ENCODE peak calls at places on chromosome 22, in nine cellular contexts. A is activated naive CD4-positive, alpha-beta T cell treated with anti-CD3 and anti-CD28 coated beads for 36 hours; J is ELF-1; E is Right ventricle myocardium superior; T is glomerular endothelial cell; Q is amniotic epithelial cell; K is SW480; Y is activated CD8-positive, alpha-beta memory T cell treated with anti-CD3 and anti-CD28 coated beads, Interleukin-2, amount 50 U/mL, for 4 hours; P is HuH-7. N is an unnamed sample.

GRCh38 chr22:44363980-44364749 is 51.4 kb upstream of the SHISAL1 start:
- DNase-seq in Y (no peak), K (no peak), A (no peak), T (no peak), E (peak), Q (no peak), J (no peak), P (no peak), N (no peak)

GRCh38 chr22:36946436-36947158 is 33.2 kb downstream of the CSF2RB start:
- DNase-seq in J (no peak), T (no peak), K (no peak), Y (no peak), P (no peak), Q (peak), E (no peak), A (no peak), N (no peak)

GRCh38 chr22:18057568-18058209 is 20.1 kb upstream of the PEX26 start:
- DNase-seq in J (no peak), A (no peak), P (no peak), Q (peak), T (peak), Y (no peak), K (peak), E (peak), N (no peak)

GRCh38 chr22:17562906-17563870 is at the start of gene SLC25A18:
- DNase-seq in K (no peak), Q (peak), E (peak), Y (no peak), A (no peak), P (peak), J (peak), T (no peak), N (no peak)

GRCh38 chr22:35394011-35394312 is 6.0 kb upstream of the MCM5 start:
- DNase-seq in E (no peak), A (no peak), Y (no peak), P (no peak), Q (no peak), K (no peak), J (no peak), T (no peak), N (no peak)

GRCh38 chr22:37409557-37409956 is 17.7 kb downstream of the ELFN2 start:
- DNase-seq in A (no peak), E (no peak), J (no peak), Q (no peak), K (no peak), T (no peak), Y (no peak), P (no peak), N (no peak)

GRCh38 chr22:42773161-42773560 is 52.5 kb upstream of the A4GALT start:
- DNase-seq in J (peak), P (no peak), E (no peak), A (no peak), T (no peak), K (no peak), Y (no peak), Q (no peak), N (no peak)

GRCh38 chr22:19287076-19287724 is 4.3 kb downstream of the CLTCL1 start:
- DNase-seq in J (no peak), T (no peak), Y (no peak), E (no peak), A (no peak), Q (peak), P (no peak), K (peak), N (no peak)

GRCh38 chr22:47826016-47826415 is 1063.6 kb downstream of the TBC1D22A start:
- DNase-seq in E (no peak), T (no peak), Q (no peak), Y (no peak), J (no peak), A (no peak), P (no peak), K (no peak), N (no peak)

GRCh38 chr22:23216331-23217170 is 36.2 kb downstream of the BCR start:
- DNase-seq in Q (no peak), E (no peak), Y (peak), J (no peak), A (peak), T (no peak), P (peak), K (no peak), N (peak)

GRCh38 chr22:44409691-44410316 is 88.2 kb downstream of the RTL6 start:
- DNase-seq in Q (no peak), K (no peak), A (no peak), Y (no peak), E (no peak), P (no peak), J (no peak), T (no peak), N (no peak)

GRCh38 chr22:32079110-32080089 is 36.3 kb downstream of the SLC5A1 start:
- DNase-seq in Q (peak), E (no peak), A (no peak), P (no peak), T (no peak), Y (no peak), J (peak), K (peak), N (no peak)

GRCh38 chr22:46062232-46062615 is 85.3 kb upstream of the WNT7B start:
- DNase-seq in T (no peak), K (no peak), P (no peak), E (no peak), Q (no peak), Y (no peak), J (no peak), A (no peak), N (no peak)

GRCh38 chr22:32528984-32529982 is 54.7 kb downstream of the FBXO7 start:
- DNase-seq in A (peak), E (peak), T (peak), J (peak), P (peak), Q (peak), K (peak), Y (peak), N (peak)

GRCh38 chr22:32880906-32881596 is 79.5 kb downstream of the TIMP3 start:
- DNase-seq in Y (no peak), E (peak), Q (peak), J (peak), A (peak), K (no peak), P (no peak), T (no peak), N (no peak)

GRCh38 chr22:39546889-39547586 is 14.5 kb upstream of the RPS19BP1 start:
- DNase-seq in K (no peak), A (no peak), T (no peak), P (no peak), Q (no peak), E (no peak), J (no peak), Y (no peak), N (no peak)

GRCh38 chr22:33659423-33659822 is 260.9 kb downstream of the LARGE1 start:
- DNase-seq in T (no peak), Q (no peak), K (no peak), Y (no peak), P (no peak), J (no peak), A (no peak), E (no peak), N (no peak)

GRCh38 chr22:35183917-35184316 is 73.4 kb upstream of the HMGXB4 start:
- DNase-seq in Y (no peak), P (no peak), K (no peak), A (no peak), J (no peak), E (no peak), T (no peak), Q (no peak), N (no peak)

GRCh38 chr22:38258895-38259294 is 13.9 kb downstream of the TMEM184B start:
- DNase-seq in A (no peak), Y (no peak), Q (peak), K (no peak), T (no peak), J (no peak), E (peak), P (no peak), N (no peak)

GRCh38 chr22:21641417-21641794 is 696 bp upstream of the SDF2L1 start:
- DNase-seq in Q (peak), T (no peak), K (peak), J (no peak), Y (no peak), E (peak), P (peak), A (no peak), N (no peak)

GRCh38 chr22:24180316-24181087 is 785 bp upstream of the SUSD2 start:
- DNase-seq in Q (no peak), P (no peak), Y (no peak), J (no peak), E (peak), A (no peak), T (no peak), K (no peak), N (no peak)

GRCh38 chr22:38802671-38803121 is 8.8 kb upstream of the DNAL4 start:
- DNase-seq in K (peak), A (no peak), E (peak), Q (peak), T (no peak), Y (no peak), J (peak), P (peak), N (no peak)

GRCh38 chr22:20867179-20868099 is 8.6 kb downstream of the SNAP29 start:
- DNase-seq in P (peak), Y (no peak), K (no peak), E (peak), A (no peak), J (peak), Q (peak), T (no peak), N (no peak)

GRCh38 chr22:28967163-28967562 is 83.8 kb downstream of the ZNRF3 start:
- DNase-seq in Q (no peak), K (no peak), T (no peak), E (no peak), P (no peak), Y (no peak), J (no peak), A (no peak), N (no peak)

GRCh38 chr22:36546092-36546804 is 17.3 kb upstream of the EIF3D start:
- DNase-seq in Y (no peak), K (peak), Q (peak), J (peak), A (peak), T (no peak), P (peak), E (no peak), N (peak)

N was measured in T-cell.